ENCODE peak calls at places on chromosomes 4 and X, in ten cellular contexts. N is GM10248, K is fibroblast of pulmonary artery, D is NCI-H1092, Y is AG04450, F is CMK, R is nucleus accumbens, T is astrocyte of the hippocampus, Q is SW480, H is HTR-8/SVneo. G is an unnamed sample.

GRCh38 chr4:86960557-86960959 is 25.7 kb downstream of the AFF1 start:
- DNase-seq in N (no peak), Q (no peak), Y (no peak), K (peak; percentile 29), T (peak; percentile 17), H (no peak), R (no peak), F (no peak), D (no peak), G (no peak)

GRCh38 chrX:49701948-49702347 is 6.2 kb upstream of the PAGE1 start:
- DNase-seq in K (no peak), Y (no peak), F (no peak), Q (no peak), N (no peak), T (no peak), D (no peak), R (no peak), H (no peak), G (no peak)

GRCh38 chrX:68894142-68894512 is 65.3 kb downstream of the EFNB1 start:
- DNase-seq in R (peak; percentile 13), F (no peak), D (no peak), T (peak; percentile 23), Y (no peak), K (no peak), Q (peak; percentile 16), N (no peak), H (no peak), G (no peak)

GRCh38 chr4:153564630-153565525 is 98.7 kb downstream of the TMEM131L start:
- DNase-seq in H (no peak), Y (no peak), T (peak; percentile 82), D (no peak), N (no peak), Q (peak; percentile 8), R (peak; percentile 11), K (peak; percentile 49), F (no peak), G (peak; percentile 76)

GRCh38 chr4:17009871-17010367 is 111.5 kb upstream of the LDB2 start:
- DNase-seq in Y (no peak), K (no peak), Q (no peak), F (no peak), T (no peak), D (no peak), R (no peak), N (no peak), H (no peak), G (no peak)

GRCh38 chr4:170853422-170854021 is 763.8 kb upstream of the AADAT start:
- DNase-seq in R (peak; percentile 1), K (peak; percentile 25), Q (peak; percentile 17), T (peak; percentile 49), N (peak; percentile 39), Y (no peak), H (peak; percentile 13), D (no peak), F (peak; percentile 3), G (no peak)

GRCh38 chr4:38872620-38873019 is 5.0 kb downstream of the FAM114A1 start:
- DNase-seq in Q (peak; percentile 64), Y (no peak), F (no peak), D (no peak), R (no peak), H (no peak), N (no peak), K (no peak), T (no peak), G (no peak)

GRCh38 chr4:88630756-88631155 is 38.5 kb downstream of the HERC3 start:
- DNase-seq in K (peak; percentile 72), D (no peak), F (no peak), H (peak; percentile 7), T (peak; percentile 53), Q (no peak), R (no peak), Y (peak; percentile 18), N (no peak), G (no peak)

GRCh38 chr4:147596377-147596776 is 20.8 kb upstream of the TMEM184C start:
- DNase-seq in Y (no peak), Q (peak; percentile 7), H (no peak), F (no peak), R (no peak), T (peak; percentile 29), N (peak; percentile 18), K (no peak), D (no peak), G (no peak)

GRCh38 chrX:70062961-70063550 is 799 bp downstream of the OTUD6A start:
- DNase-seq in Q (no peak), Y (no peak), F (no peak), K (no peak), D (no peak), H (no peak), N (no peak), T (no peak), R (no peak), G (no peak)

GRCh38 chrX:12999422-12999821 is 24.5 kb downstream of the TMSB4X start:
- DNase-seq in Q (no peak), N (no peak), R (no peak), D (no peak), H (no peak), T (no peak), K (no peak), Y (no peak), F (no peak), G (no peak)

GRCh38 chr4:77432702-77433101 is 172.9 kb upstream of the CXCL13 start:
- DNase-seq in H (no peak), Q (no peak), Y (no peak), K (no peak), N (no peak), D (no peak), F (no peak), T (no peak), R (no peak), G (no peak)

GRCh38 chrX:111869639-111870034 is 6.3 kb upstream of the TRPC5OS start:
- DNase-seq in N (peak; percentile 8), K (peak; percentile 61), T (peak; percentile 71), Q (peak; percentile 68), Y (peak; percentile 8), H (peak; percentile 0), R (no peak), D (peak; percentile 36), F (no peak), G (peak; percentile 12)

GRCh38 chr4:170058745-170059144 is 31.0 kb downstream of the AADAT start:
- DNase-seq in Y (no peak), D (no peak), R (no peak), F (no peak), N (no peak), T (no peak), H (no peak), K (no peak), Q (no peak), G (no peak)

GRCh38 chrX:122219226-122219625 is 964.9 kb upstream of the GRIA3 start:
- DNase-seq in D (no peak), N (no peak), K (no peak), Q (no peak), Y (no peak), H (no peak), F (no peak), R (no peak), T (no peak), G (no peak)

GRCh38 chrX:56068274-56068758 is 163.8 kb upstream of the KLF8 start:
- DNase-seq in K (no peak), H (no peak), Y (no peak), F (no peak), T (no peak), R (no peak), D (no peak), Q (no peak), N (no peak), G (no peak)

GRCh38 chrX:152072236-152072635 is 66.1 kb downstream of the MAGEA10 start:
- DNase-seq in Y (peak; percentile 1), Q (peak; percentile 48), K (peak; percentile 78), F (no peak), H (peak; percentile 4), D (no peak), R (no peak), T (peak; percentile 82), N (no peak), G (peak; percentile 43)

GRCh38 chr4:7017446-7018048 is 25.6 kb upstream of the TADA2B start:
- DNase-seq in K (no peak), Q (no peak), N (no peak), T (no peak), H (no peak), D (no peak), R (no peak), Y (no peak), F (no peak), G (no peak)

GRCh38 chr4:140094701-140095420 is 59.1 kb downstream of the MAML3 start:
- DNase-seq in R (peak; percentile 41), Y (no peak), H (no peak), Q (no peak), N (no peak), T (peak; percentile 90), D (peak; percentile 47), F (peak; percentile 54), K (no peak), G (no peak)

GRCh38 chr4:41294445-41295062 is 37.8 kb downstream of the UCHL1 start:
- DNase-seq in D (no peak), R (no peak), Q (no peak), T (no peak), F (no peak), K (no peak), H (no peak), Y (no peak), N (no peak), G (no peak)

GRCh38 chr4:155906554-155907247 is 3.2 kb downstream of the TDO2 start:
- DNase-seq in H (peak; percentile 58), Q (no peak), D (no peak), Y (peak; percentile 94), K (peak; percentile 97), F (no peak), T (peak; percentile 97), R (no peak), N (no peak), G (peak; percentile 99)

GRCh38 chrX:129654652-129655546 is at the start of gene APLN:
- DNase-seq in D (peak; percentile 51), R (peak; percentile 50), Q (peak; percentile 37), H (no peak), N (no peak), T (peak; percentile 58), Y (no peak), K (peak; percentile 44), F (no peak), G (no peak)

GRCh38 chrX:141142946-141143345 is 34.0 kb downstream of the LDOC1 start:
- DNase-seq in N (no peak), Q (no peak), D (no peak), F (no peak), T (no peak), Y (no peak), K (no peak), R (no peak), H (no peak), G (no peak)

GRCh38 chr4:151098191-151098590 is 1.2 kb upstream of the RPS3A start:
- DNase-seq in N (peak; percentile 40), Q (no peak), K (no peak), H (no peak), F (no peak), T (no peak), R (no peak), Y (no peak), D (no peak), G (no peak)

GRCh38 chrX:10169180-10169579 is 12.4 kb downstream of the CLCN4 start:
- DNase-seq in T (no peak), F (no peak), D (no peak), N (no peak), Y (no peak), H (no peak), Q (peak; percentile 23), R (no peak), K (no peak), G (no peak)

GRCh38 chr4:139560396-139561084 is 4.5 kb upstream of the SETD7 start:
- DNase-seq in K (peak; percentile 50), Q (no peak), Y (no peak), F (no peak), D (no peak), H (no peak), T (no peak), R (no peak), N (peak; percentile 24), G (no peak)

GRCh38 chr4:86155766-86156165 is 204.1 kb downstream of the MAPK10 start:
- DNase-seq in T (no peak), Y (no peak), N (no peak), H (no peak), R (no peak), Q (no peak), F (no peak), D (no peak), K (no peak), G (no peak)

GRCh38 chr4:98746530-98746929 is 88.1 kb upstream of the TSPAN5 start:
- DNase-seq in F (no peak), R (no peak), N (no peak), Y (no peak), D (no peak), T (peak; percentile 7), Q (no peak), H (no peak), K (peak; percentile 15), G (no peak)

G was measured in retinal pigment epithelial cell.